ENCODE peak calls at places on chromosome 5, in nine cellular contexts. One of them, this sample, is unnamed.

GRCh38 chr5:79938468-79938867 is 52.6 kb downstream of the MTX3 start:
- DNase-seq in immature natural killer cell: no peak
- DNase-seq in fibroblast of gingiva: no peak
- DNase-seq in HT1080: peak; percentile 8
- DNase-seq in fibroblast of lung: no peak
- DNase-seq in fibroblast of pulmonary artery: no peak
- DNase-seq in AG08395: no peak
- DNase-seq in iPS-NIHi11: no peak
- DNase-seq in CD4-positive, alpha-beta T cell: no peak
- DNase-seq in this sample: no peak

GRCh38 chr5:115389799-115390382 is 93.4 kb upstream of the CCDC112 start:
- DNase-seq in fibroblast of gingiva: no peak
- DNase-seq in AG08395: no peak
- DNase-seq in CD4-positive, alpha-beta T cell: no peak
- DNase-seq in HT1080: no peak
- DNase-seq in fibroblast of pulmonary artery: no peak
- DNase-seq in immature natural killer cell: no peak
- DNase-seq in fibroblast of lung: no peak
- DNase-seq in iPS-NIHi11: peak; percentile 64
- DNase-seq in this sample: no peak

GRCh38 chr5:173751266-173751600 is 134.8 kb upstream of the BOD1 start:
- DNase-seq in CD4-positive, alpha-beta T cell: no peak
- DNase-seq in HT1080: no peak
- DNase-seq in AG08395: no peak
- DNase-seq in fibroblast of pulmonary artery: no peak
- DNase-seq in fibroblast of gingiva: no peak
- DNase-seq in immature natural killer cell: no peak
- DNase-seq in iPS-NIHi11: no peak
- DNase-seq in fibroblast of lung: no peak
- DNase-seq in this sample: no peak

GRCh38 chr5:159581502-159582249 is 251.4 kb upstream of the IL12B start:
- DNase-seq in fibroblast of pulmonary artery: peak; percentile 82
- DNase-seq in AG08395: peak; percentile 78
- DNase-seq in fibroblast of lung: peak; percentile 95
- DNase-seq in HT1080: peak; percentile 97
- DNase-seq in fibroblast of gingiva: peak; percentile 90
- DNase-seq in iPS-NIHi11: peak; percentile 23
- DNase-seq in immature natural killer cell: no peak
- DNase-seq in CD4-positive, alpha-beta T cell: no peak
- DNase-seq in this sample: no peak

GRCh38 chr5:172093965-172094364 is 87.5 kb upstream of the FBXW11 start:
- DNase-seq in immature natural killer cell: no peak
- DNase-seq in fibroblast of gingiva: no peak
- DNase-seq in fibroblast of pulmonary artery: peak; percentile 78
- DNase-seq in iPS-NIHi11: no peak
- DNase-seq in CD4-positive, alpha-beta T cell: no peak
- DNase-seq in HT1080: no peak
- DNase-seq in fibroblast of lung: no peak
- DNase-seq in AG08395: no peak
- DNase-seq in this sample: no peak

GRCh38 chr5:159045165-159045811 is 54.4 kb downstream of the EBF1 start:
- DNase-seq in immature natural killer cell: no peak
- DNase-seq in fibroblast of pulmonary artery: no peak
- DNase-seq in CD4-positive, alpha-beta T cell: no peak
- DNase-seq in iPS-NIHi11: no peak
- DNase-seq in fibroblast of lung: no peak
- DNase-seq in fibroblast of gingiva: no peak
- DNase-seq in HT1080: no peak
- DNase-seq in AG08395: no peak
- DNase-seq in this sample: no peak

GRCh38 chr5:138610468-138611294 is 35.5 kb upstream of the HSPA9 start:
- DNase-seq in HT1080: no peak
- DNase-seq in iPS-NIHi11: peak; percentile 74
- DNase-seq in CD4-positive, alpha-beta T cell: no peak
- DNase-seq in fibroblast of pulmonary artery: no peak
- DNase-seq in AG08395: no peak
- DNase-seq in fibroblast of gingiva: no peak
- DNase-seq in fibroblast of lung: peak; percentile 18
- DNase-seq in immature natural killer cell: no peak
- DNase-seq in this sample: no peak

GRCh38 chr5:89849819-89850515 is 559.6 kb downstream of the CETN3 start:
- DNase-seq in fibroblast of lung: peak; percentile 71
- DNase-seq in fibroblast of pulmonary artery: peak; percentile 19
- DNase-seq in fibroblast of gingiva: no peak
- DNase-seq in AG08395: no peak
- DNase-seq in iPS-NIHi11: no peak
- DNase-seq in CD4-positive, alpha-beta T cell: no peak
- DNase-seq in immature natural killer cell: no peak
- DNase-seq in HT1080: no peak
- DNase-seq in this sample: no peak

GRCh38 chr5:179257190-179257741 is 88.0 kb downstream of the ADAMTS2 start:
- DNase-seq in iPS-NIHi11: no peak
- DNase-seq in HT1080: no peak
- DNase-seq in immature natural killer cell: no peak
- DNase-seq in fibroblast of pulmonary artery: no peak
- DNase-seq in CD4-positive, alpha-beta T cell: no peak
- DNase-seq in fibroblast of gingiva: peak; percentile 18
- DNase-seq in AG08395: no peak
- DNase-seq in fibroblast of lung: no peak
- DNase-seq in this sample: no peak

GRCh38 chr5:86968311-86968753 is 299.4 kb upstream of the RASA1 start:
- DNase-seq in immature natural killer cell: no peak
- DNase-seq in AG08395: peak; percentile 43
- DNase-seq in fibroblast of pulmonary artery: peak; percentile 85
- DNase-seq in CD4-positive, alpha-beta T cell: no peak
- DNase-seq in iPS-NIHi11: no peak
- DNase-seq in HT1080: peak; percentile 61
- DNase-seq in fibroblast of gingiva: peak; percentile 47
- DNase-seq in fibroblast of lung: peak; percentile 80
- DNase-seq in this sample: peak; percentile 76

GRCh38 chr5:38069360-38069759 is 189.0 kb upstream of the EGFLAM start:
- DNase-seq in iPS-NIHi11: no peak
- DNase-seq in AG08395: no peak
- DNase-seq in fibroblast of gingiva: no peak
- DNase-seq in CD4-positive, alpha-beta T cell: no peak
- DNase-seq in fibroblast of lung: peak; percentile 32
- DNase-seq in HT1080: peak; percentile 37
- DNase-seq in fibroblast of pulmonary artery: no peak
- DNase-seq in immature natural killer cell: no peak
- DNase-seq in this sample: no peak

GRCh38 chr5:172789687-172790495 is 18.9 kb upstream of the DUSP1 start:
- DNase-seq in fibroblast of gingiva: peak; percentile 85
- DNase-seq in immature natural killer cell: no peak
- DNase-seq in fibroblast of pulmonary artery: peak; percentile 52
- DNase-seq in iPS-NIHi11: no peak
- DNase-seq in HT1080: no peak
- DNase-seq in fibroblast of lung: no peak
- DNase-seq in AG08395: no peak
- DNase-seq in CD4-positive, alpha-beta T cell: no peak
- DNase-seq in this sample: no peak

GRCh38 chr5:179255527-179256228 is 89.6 kb downstream of the ADAMTS2 start:
- DNase-seq in CD4-positive, alpha-beta T cell: no peak
- DNase-seq in AG08395: no peak
- DNase-seq in iPS-NIHi11: no peak
- DNase-seq in HT1080: no peak
- DNase-seq in fibroblast of lung: no peak
- DNase-seq in fibroblast of pulmonary artery: no peak
- DNase-seq in immature natural killer cell: no peak
- DNase-seq in fibroblast of gingiva: no peak
- DNase-seq in this sample: no peak

GRCh38 chr5:71939452-71939932 is 167.8 kb upstream of the MAP1B start:
- DNase-seq in iPS-NIHi11: no peak
- DNase-seq in fibroblast of gingiva: no peak
- DNase-seq in HT1080: no peak
- DNase-seq in AG08395: no peak
- DNase-seq in immature natural killer cell: no peak
- DNase-seq in CD4-positive, alpha-beta T cell: no peak
- DNase-seq in fibroblast of pulmonary artery: no peak
- DNase-seq in fibroblast of lung: no peak
- DNase-seq in this sample: no peak

This sample was measured in endothelial cell of umbilical vein.